ENCODE peak calls at places on chromosomes 11 and 22, in seven cellular contexts. I is fibroblast of lung, C is K562, X is A549, P is IMR-90, N is hepatocyte, D is mesendoderm. A is an unnamed sample.

GRCh38 chr11:116454951-116455350 is 317.8 kb downstream of the BUD13 start:
- DNase-seq in I (no peak), C (no peak), D (no peak), X (no peak), N (peak; percentile 20), P (no peak), A (no peak)

GRCh38 chr11:78203184-78203583 is 14.5 kb downstream of the USP35 start:
- DNase-seq in D (no peak), C (no peak), N (no peak), P (no peak), X (no peak), I (no peak), A (no peak)

GRCh38 chr11:117794772-117795629 is 2.0 kb downstream of the DSCAML1 start:
- DNase-seq in N (no peak), C (no peak), D (peak; percentile 9), I (no peak), X (no peak), P (no peak), A (no peak)

GRCh38 chr22:19122143-19122751 is at the start of gene DGCR2:
- DNase-seq in P (peak; percentile 94), I (peak; percentile 95), C (peak; percentile 100), X (peak; percentile 92), N (peak; percentile 100), D (peak; percentile 98), A (peak; percentile 100)

GRCh38 chr11:32065865-32066264 is 25.0 kb upstream of the RCN1 start:
- DNase-seq in N (no peak), C (no peak), D (no peak), X (no peak), P (no peak), I (no peak), A (no peak)

GRCh38 chr22:36940676-36941075 is 27.2 kb downstream of the CSF2RB start:
- DNase-seq in D (no peak), P (no peak), C (no peak), N (no peak), X (no peak), I (no peak), A (no peak)

GRCh38 chr22:24466831-24467249 is 28.3 kb upstream of the UPB1 start:
- DNase-seq in X (peak; percentile 17), P (peak; percentile 74), C (peak; percentile 27), D (no peak), N (no peak), I (peak; percentile 77), A (no peak)

GRCh38 chr22:45972091-45972867 is 4.7 kb downstream of the WNT7B start:
- DNase-seq in I (no peak), N (no peak), C (no peak), X (no peak), D (no peak), P (no peak), A (peak; percentile 67)

GRCh38 chr11:27291302-27291889 is 71.6 kb downstream of the CCDC34 start:
- DNase-seq in I (no peak), C (no peak), P (no peak), N (peak; percentile 28), X (peak; percentile 67), D (peak; percentile 76), A (no peak)

DNA sequence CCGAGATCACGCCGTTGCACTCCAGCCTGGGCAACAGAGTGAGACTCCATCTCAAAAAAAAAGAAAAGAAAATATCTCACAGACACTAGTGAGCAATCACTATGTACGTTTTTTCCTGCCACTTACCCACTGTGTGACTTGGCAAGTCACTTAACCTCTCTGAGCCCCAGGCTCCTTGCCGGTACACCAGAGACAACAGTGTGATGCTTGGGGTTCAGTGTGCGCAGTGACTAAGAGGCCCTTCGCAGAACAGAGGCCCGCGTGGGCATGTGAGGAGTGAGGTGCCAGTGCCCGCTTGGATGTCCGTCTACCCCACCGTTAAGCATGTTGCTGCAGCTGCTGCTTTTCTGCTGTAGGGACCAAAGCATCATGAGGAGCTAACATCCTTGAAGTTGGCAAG is 6.7 kb downstream of the OAF start:
- DNase-seq in N (no peak), I (no peak), P (no peak), D (no peak), C (no peak), X (no peak), A (no peak)
- H3K4me2 ChIP-seq in N (no peak overlapping the region), I (no peak overlapping the region), P (no peak overlapping the region), D (no peak overlapping the region), C (no peak overlapping the region), X (no peak overlapping the region), A (no peak overlapping the region)

GRCh38 chr11:67999704-68000103 is 4.2 kb downstream of the UNC93B1 start:
- DNase-seq in I (no peak), N (no peak), C (no peak), X (no peak), D (no peak), P (no peak), A (peak; percentile 4)

GRCh38 chr11:68004551-68005335 is 846 bp upstream of the UNC93B1 start:
- DNase-seq in C (no peak), N (no peak), I (no peak), D (no peak), P (no peak), X (no peak), A (no peak)

GRCh38 chr11:68003846-68004550 is at the start of gene UNC93B1:
- DNase-seq in I (peak; percentile 77), X (peak; percentile 92), P (peak; percentile 76), N (peak; percentile 88), D (peak; percentile 86), C (peak; percentile 89), A (peak; percentile 97)

GRCh38 chr11:68002943-68003845 is 703 bp downstream of the UNC93B1 start:
- DNase-seq in N (peak; percentile 58), X (peak; percentile 53), D (no peak), P (no peak), C (peak; percentile 42), I (no peak), A (peak; percentile 70)

GRCh38 chr11:68002575-68002942 is 1.3 kb downstream of the UNC93B1 start:
- DNase-seq in D (no peak), N (no peak), P (no peak), I (no peak), C (no peak), X (no peak), A (no peak)
- H3K4me2 ChIP-seq in D (no peak overlapping the region), N (peak overlapping the region; percentile 99), P (no peak overlapping the region), I (no peak overlapping the region), C (peak overlapping the region; percentile 1), X (peak overlapping the region; percentile 97), A (no peak overlapping the region)

GRCh38 chr22:42711281-42711731 is 9.4 kb downstream of the A4GALT start:
- DNase-seq in N (no peak), P (no peak), D (no peak), C (no peak), X (no peak), I (no peak), A (no peak)
- H3K4me2 ChIP-seq in N (no peak overlapping the region), P (no peak overlapping the region), D (no peak overlapping the region), C (no peak overlapping the region), X (no peak overlapping the region), I (no peak overlapping the region), A (no peak overlapping the region)

DNA sequence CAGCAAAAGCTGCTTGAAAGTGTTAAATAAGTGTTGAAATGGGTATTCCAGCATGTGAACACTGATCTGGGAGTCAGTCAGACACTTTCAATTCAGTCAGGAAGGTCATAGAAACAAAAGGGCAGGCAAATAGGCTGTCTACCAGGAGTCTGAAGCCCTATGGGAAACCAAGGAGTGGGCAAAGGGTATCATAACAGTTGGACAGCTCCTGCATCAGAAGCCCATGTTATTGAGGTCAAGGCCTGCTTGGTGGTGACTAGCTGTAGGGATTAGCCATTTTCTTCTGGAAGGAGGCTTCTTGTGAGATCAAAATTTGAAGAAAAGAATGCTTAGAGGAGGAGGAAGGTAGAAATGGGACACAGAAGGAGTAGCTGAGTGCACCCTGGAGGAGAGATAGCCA is 97.3 kb downstream of the STIM1 start:
- DNase-seq in P (no peak), I (no peak), X (no peak), D (no peak), C (no peak), N (no peak), A (no peak)
- H3K4me2 ChIP-seq in P (no peak overlapping the region), I (no peak overlapping the region), X (no peak overlapping the region), D (no peak overlapping the region), C (no peak overlapping the region), N (no peak overlapping the region), A (no peak overlapping the region)

DNA sequence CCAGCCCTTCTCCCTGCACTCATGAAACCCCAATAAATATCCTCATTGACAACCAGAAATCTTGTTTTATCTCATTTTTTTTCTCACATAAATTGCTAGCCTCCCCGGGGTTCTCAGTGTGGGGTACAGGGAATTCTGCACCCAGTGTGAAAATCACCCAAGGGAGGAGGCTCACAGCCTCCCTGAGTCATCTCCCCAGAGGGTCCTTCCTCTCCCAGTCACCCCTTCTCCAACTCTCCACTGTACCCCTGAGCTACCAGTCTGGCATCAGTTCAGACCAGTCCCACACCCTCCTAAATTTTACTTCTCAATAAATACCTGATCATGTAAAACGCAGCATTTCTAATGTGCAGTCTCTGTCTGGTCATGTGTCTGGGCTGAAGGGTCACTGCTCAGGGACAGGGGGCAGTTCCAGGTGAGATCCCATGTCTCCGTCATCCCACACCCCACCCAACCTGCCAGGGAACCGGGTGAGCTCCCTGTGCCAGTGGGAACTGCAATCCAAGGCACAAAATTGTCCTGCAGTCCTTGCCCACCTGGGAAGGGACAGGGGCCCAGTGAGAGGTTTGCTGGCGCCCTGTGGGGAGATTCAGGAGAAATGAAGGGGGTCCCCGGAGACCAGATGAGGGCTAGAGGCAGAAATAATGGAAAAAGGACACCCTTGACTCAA is 8.3 kb downstream of the IGLL5 start:
- DNase-seq in D (no peak), X (no peak), P (no peak), N (no peak), C (peak; percentile 57), I (no peak), A (no peak)
- H3K4me2 ChIP-seq in D (no peak overlapping the region), X (no peak overlapping the region), P (no peak overlapping the region), N (no peak overlapping the region), C (no peak overlapping the region), I (no peak overlapping the region), A (no peak overlapping the region)

GRCh38 chr22:41320416-41321240 is 19.3 kb downstream of the ZC3H7B start:
- DNase-seq in C (no peak), X (no peak), P (no peak), I (no peak), N (no peak), D (no peak), A (no peak)
- H3K4me2 ChIP-seq in C (no peak overlapping the region), X (no peak overlapping the region), P (no peak overlapping the region), I (no peak overlapping the region), N (no peak overlapping the region), D (no peak overlapping the region), A (no peak overlapping the region)

GRCh38 chr11:69916806-69917387 is 97.7 kb upstream of the FGF3 start:
- DNase-seq in X (no peak), D (no peak), P (no peak), I (no peak), C (no peak), N (no peak), A (no peak)
- H3K4me2 ChIP-seq in X (no peak overlapping the region), D (no peak overlapping the region), P (no peak overlapping the region), I (no peak overlapping the region), C (no peak overlapping the region), N (no peak overlapping the region), A (no peak overlapping the region)

GRCh38 chr22:23138584-23139469 is 3.0 kb downstream of the RSPH14 start:
- DNase-seq in P (no peak), X (no peak), C (peak; percentile 60), I (no peak), D (no peak), N (no peak), A (no peak)
- H3K4me2 ChIP-seq in P (no peak overlapping the region), X (no peak overlapping the region), C (no peak overlapping the region), I (no peak overlapping the region), D (no peak overlapping the region), N (no peak overlapping the region), A (no peak overlapping the region)